ENCODE peak calls at places on chromosomes 6 and 20, in seven cellular contexts. A, X, O, K, W, L and V are unnamed samples. For H3K27me3, the result is how much of the 10 kb centered on the place peaks cover.

GRCh38 chr6:5878792-5879191 is 127.9 kb downstream of the NRN1 start:
- ATAC-seq in L (no peak), O (peak), W (no peak), K (no peak), A (no peak), X (no peak), V (no peak)

GRCh38 chr20:14986026-14986655 is 648.7 kb upstream of the FLRT3 start:
- ATAC-seq in X (peak), O (no peak), L (peak), A (no peak), W (peak), K (peak), V (peak)

GRCh38 chr6:34922177-34922663 is 33.2 kb downstream of the ANKS1A start:
- ATAC-seq in A (no peak), L (no peak), W (no peak), X (no peak), O (no peak), K (no peak), V (no peak)

GRCh38 chr6:2793491-2794151 is 28.4 kb downstream of the WRNIP1 start:
- ATAC-seq in A (no peak), O (peak), L (peak), X (no peak), K (peak), W (no peak), V (no peak)

GRCh38 chr6:155872961-155873360 is 417.3 kb upstream of the NOX3 start:
- ATAC-seq in O (no peak), X (no peak), L (no peak), W (no peak), K (no peak), A (no peak), V (no peak)

GRCh38 chr6:168525114-168525513 is 84.1 kb downstream of the SMOC2 start:
- ATAC-seq in K (no peak), O (no peak), X (no peak), A (no peak), W (no peak), L (no peak), V (no peak)

GRCh38 chr6:113819169-113819830 is 37.8 kb upstream of the MARCKS start:
- ATAC-seq in O (no peak), W (no peak), K (peak), L (no peak), X (peak), A (no peak), V (no peak)

GRCh38 chr20:5164645-5165399 is 38.0 kb downstream of the CDS2 start:
- ATAC-seq in L (no peak), O (no peak), X (no peak), W (no peak), K (no peak), A (no peak), V (no peak)

GRCh38 chr6:19943042-19943441 is 105.9 kb downstream of the ID4 start:
- ATAC-seq in A (no peak), W (no peak), L (no peak), O (no peak), K (no peak), X (no peak), V (no peak)

GRCh38 chr6:133894369-133894768 is 5.5 kb downstream of the TCF21 start:
- ATAC-seq in O (no peak), W (no peak), K (no peak), L (no peak), X (no peak), A (peak), V (no peak)

GRCh38 chr6:133893324-133893692 is 4.4 kb downstream of the TCF21 start:
- ATAC-seq in A (no peak), O (no peak), W (no peak), X (no peak), K (no peak), L (no peak), V (no peak)

GRCh38 chr6:133895573-133896343 is 6.8 kb downstream of the TCF21 start:
- ATAC-seq in O (no peak), K (peak), X (peak), L (peak), A (peak), W (peak), V (peak)

GRCh38 chr6:133894795-133895401 is 6.0 kb downstream of the TCF21 start:
- ATAC-seq in L (peak), X (peak), O (no peak), W (no peak), K (no peak), A (peak), V (peak)

GRCh38 chr6:133896344-133896721 is 7.4 kb downstream of the TCF21 start:
- ATAC-seq in O (no peak), W (peak), X (no peak), A (no peak), L (no peak), K (no peak), V (no peak)
- H3K27me3 ChIP-seq in O (under half), W (under half), X (under half), A (half or more), L (under half), K (half or more), V (half or more)

GRCh38 chr6:103107985-103108384 is 1714.5 kb downstream of the GRIK2 start:
- ATAC-seq in K (no peak), W (no peak), L (no peak), A (no peak), X (no peak), O (no peak), V (no peak)
- H3K27me3 ChIP-seq in K (under half), W (under half), L (under half), A (under half), X (under half), O (under half), V (under half)

GRCh38 chr20:19338960-19339359 is 126.5 kb downstream of the SLC24A3 start:
- ATAC-seq in W (no peak), K (no peak), A (no peak), L (no peak), X (no peak), O (no peak), V (no peak)

GRCh38 chr20:19338380-19338779 is 125.9 kb downstream of the SLC24A3 start:
- ATAC-seq in W (no peak), O (no peak), A (no peak), L (no peak), X (no peak), K (no peak), V (no peak)

GRCh38 chr20:19335916-19336315 is 123.5 kb downstream of the SLC24A3 start:
- ATAC-seq in L (no peak), X (no peak), K (no peak), O (no peak), A (no peak), W (no peak), V (no peak)

GRCh38 chr20:19336601-19337000 is 124.2 kb downstream of the SLC24A3 start:
- ATAC-seq in O (no peak), X (no peak), A (no peak), K (no peak), W (no peak), L (no peak), V (no peak)

GRCh38 chr20:19335341-19335740 is 122.9 kb downstream of the SLC24A3 start:
- ATAC-seq in A (no peak), O (no peak), K (peak), L (no peak), X (no peak), W (no peak), V (no peak)
- H3K27me3 ChIP-seq in A (under half), O (under half), K (under half), L (under half), X (under half), W (under half), V (under half)

DNA sequence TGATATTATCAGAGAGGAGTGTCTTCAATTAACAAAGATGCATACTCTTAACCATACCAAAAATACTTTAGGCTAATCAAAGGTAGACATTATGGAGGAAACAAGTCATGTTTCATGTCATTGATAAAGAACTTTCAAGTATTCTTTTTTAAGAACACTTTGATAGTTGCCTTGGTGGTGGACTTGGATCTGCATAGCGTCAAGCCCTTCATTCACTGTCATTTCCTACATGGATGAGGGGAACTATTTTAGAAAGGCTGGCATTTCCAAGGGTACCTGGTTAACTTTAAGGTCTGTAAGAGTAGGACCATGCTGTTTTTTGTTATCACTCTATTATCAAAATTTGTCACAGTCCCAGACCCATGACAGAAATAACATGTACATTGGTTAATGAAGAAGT is 622.5 kb downstream of the PKHD1 start:
- ATAC-seq in L (no peak), A (no peak), O (no peak), K (no peak), W (no peak), X (no peak), V (no peak)
- H3K27me3 ChIP-seq in L (under half), A (under half), O (under half), K (under half), W (under half), X (under half), V (under half)

DNA sequence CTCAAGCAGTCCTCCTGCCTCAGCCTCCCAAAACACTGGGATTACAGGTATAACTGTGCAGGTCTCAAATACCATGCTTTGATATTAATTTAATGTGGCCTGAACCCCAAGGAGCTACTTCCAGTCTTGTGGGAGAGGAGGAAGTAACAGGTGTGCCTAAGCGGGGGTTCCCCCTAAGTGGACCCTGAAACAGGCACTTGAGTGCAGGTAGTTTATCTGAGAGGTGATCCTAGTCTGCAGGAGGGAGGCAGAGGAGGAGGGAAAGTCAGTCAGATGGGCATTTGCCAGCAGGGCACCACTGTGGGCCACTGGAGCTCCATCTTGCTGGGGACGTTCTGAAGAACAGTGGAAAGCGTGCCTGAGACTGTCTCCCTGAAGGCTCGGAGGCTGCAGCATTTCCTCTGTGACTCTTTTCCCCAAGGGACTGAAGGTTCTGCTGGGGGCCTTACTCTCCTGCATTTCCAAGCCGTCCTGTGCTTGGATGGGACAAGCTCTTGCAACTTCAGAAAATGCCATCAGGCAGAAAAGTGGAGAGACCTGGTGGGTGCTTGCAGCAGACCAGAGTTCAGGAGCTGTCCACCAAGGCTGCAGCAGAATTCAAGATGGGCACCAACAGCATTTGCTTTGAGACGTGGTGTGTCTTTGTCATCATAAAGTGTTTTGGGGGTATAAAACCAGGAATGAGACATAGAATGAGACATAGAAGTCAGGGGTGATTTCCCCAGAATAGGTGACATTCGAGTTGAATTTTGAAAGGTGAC is 4.6 kb upstream of the DLGAP4 start:
- ATAC-seq in K (no peak), X (no peak), W (no peak), L (no peak), O (no peak), A (no peak), V (no peak)
- H3K27me3 ChIP-seq in K (half or more), X (under half), W (under half), L (under half), O (under half), A (half or more), V (half or more)

DNA sequence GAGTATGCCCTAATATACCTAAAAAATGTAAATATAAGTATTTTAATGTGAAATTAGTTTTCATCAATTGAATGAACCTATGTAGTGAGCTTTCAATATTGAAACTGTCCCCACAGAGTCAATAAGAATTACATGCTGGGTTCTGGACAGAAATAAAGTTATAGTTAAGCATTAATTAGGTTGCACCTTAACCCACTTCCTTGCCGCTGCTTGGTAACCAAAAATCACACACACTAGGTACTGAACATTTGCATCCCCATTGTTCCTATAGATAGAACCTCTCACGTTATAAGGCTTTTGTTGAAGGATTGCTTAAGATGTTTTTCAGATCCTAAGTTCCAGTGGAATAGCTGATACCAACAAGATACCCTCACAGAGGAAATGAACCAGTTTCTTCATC is 237.1 kb upstream of the OPRM1 start:
- ATAC-seq in A (no peak), L (no peak), K (no peak), W (no peak), O (no peak), X (no peak), V (no peak)
- H3K27me3 ChIP-seq in A (under half), L (under half), K (under half), W (under half), O (under half), X (under half), V (under half)

DNA sequence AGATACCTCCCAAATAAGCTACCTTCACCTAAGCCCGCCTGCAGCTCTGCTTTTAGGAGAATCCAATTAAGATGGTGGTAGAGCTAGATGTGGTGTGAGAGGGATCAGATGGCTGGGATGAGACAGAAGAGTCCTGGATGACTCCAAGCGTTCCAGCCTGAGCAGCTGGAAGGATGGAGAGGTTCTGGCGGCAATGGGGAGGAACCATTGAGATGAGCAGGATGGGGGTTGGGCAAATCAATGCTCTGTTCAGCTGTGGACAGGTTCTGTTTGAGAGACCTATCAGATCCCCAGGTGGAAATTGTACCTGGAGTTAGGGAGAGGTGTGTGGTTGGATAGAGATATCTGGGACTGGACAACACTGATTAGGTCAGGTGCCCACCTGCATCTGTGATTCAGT is 23.0 kb downstream of the PHACTR3 start:
- ATAC-seq in A (no peak), X (no peak), L (no peak), K (no peak), O (no peak), W (no peak), V (no peak)
- H3K27me3 ChIP-seq in A (under half), X (under half), L (under half), K (half or more), O (under half), W (under half), V (under half)